ENCODE peak calls at places on chromosomes 3 and 15, in nine cellular contexts. T, X, N, H, B, Y, G, K and D are unnamed samples.

GRCh38 chr3:118000219-118000618 is 1034.4 kb downstream of the IGSF11 start:
- DNase-seq in T (no peak), X (no peak), N (no peak), H (no peak), B (no peak), Y (no peak), G (no peak), K (no peak), D (no peak)

GRCh38 chr3:143263844-143264243 is 144.3 kb downstream of the CHST2 start:
- DNase-seq in T (no peak), X (no peak), N (no peak), H (no peak), B (no peak), Y (no peak), G (no peak), K (no peak), D (no peak)

GRCh38 chr15:73621286-73621826 is 11.8 kb downstream of the NPTN start:
- DNase-seq in T (no peak), X (no peak), N (no peak), H (no peak), B (no peak), Y (no peak), G (no peak), K (no peak), D (no peak)

GRCh38 chr3:37765591-37766219 is 96.0 kb upstream of the CTDSPL start:
- DNase-seq in T (peak; percentile 40), X (peak; percentile 42), N (no peak), H (no peak), B (no peak), Y (no peak), G (no peak), K (no peak), D (no peak)

GRCh38 chr3:113211370-113212154 is at the start of gene BOC:
- DNase-seq in T (peak; percentile 76), X (peak; percentile 55), N (no peak), H (no peak), B (peak; percentile 44), Y (no peak), G (peak; percentile 85), K (peak; percentile 68), D (peak; percentile 17)

GRCh38 chr15:45183001-45183400 is 4.8 kb downstream of the SHF start:
- DNase-seq in T (no peak), X (no peak), N (peak; percentile 13), H (no peak), B (no peak), Y (no peak), G (no peak), K (no peak), D (no peak)

GRCh38 chr3:17261627-17262369 is 377.0 kb downstream of the PLCL2 start:
- DNase-seq in T (no peak), X (no peak), N (no peak), H (no peak), B (no peak), Y (no peak), G (no peak), K (no peak), D (no peak)

GRCh38 chr3:157231071-157231470 is 71.1 kb upstream of the CCNL1 start:
- DNase-seq in T (no peak), X (no peak), N (no peak), H (no peak), B (no peak), Y (no peak), G (no peak), K (no peak), D (no peak)

GRCh38 chr3:104133004-104133403 is 1233.7 kb upstream of the ALCAM start:
- DNase-seq in T (no peak), X (no peak), N (no peak), H (no peak), B (no peak), Y (no peak), G (no peak), K (no peak), D (no peak)

GRCh38 chr15:90160781-90161727 is 40.1 kb upstream of the SEMA4B start:
- DNase-seq in T (no peak), X (no peak), N (peak; percentile 89), H (peak; percentile 93), B (no peak), Y (no peak), G (peak; percentile 72), K (no peak), D (no peak)

GRCh38 chr3:86969500-86970189 is 21.3 kb downstream of the VGLL3 start:
- DNase-seq in T (peak; percentile 42), X (no peak), N (no peak), H (peak; percentile 24), B (peak; percentile 36), Y (no peak), G (peak; percentile 69), K (no peak), D (peak; percentile 49)

GRCh38 chr15:68369931-68370767 is 61.8 kb downstream of the ITGA11 start:
- DNase-seq in T (no peak), X (no peak), N (no peak), H (no peak), B (no peak), Y (no peak), G (no peak), K (no peak), D (no peak)

GRCh38 chr3:119380697-119381096 is 82.7 kb downstream of the TMEM39A start:
- DNase-seq in T (no peak), X (no peak), N (peak; percentile 0), H (no peak), B (no peak), Y (no peak), G (no peak), K (no peak), D (peak; percentile 33)

GRCh38 chr15:37014137-37014536 is 86.2 kb downstream of the MEIS2 start:
- DNase-seq in T (no peak), X (no peak), N (no peak), H (no peak), B (no peak), Y (no peak), G (no peak), K (no peak), D (no peak)